ENCODE peak calls at places on chromosomes 12 and 14, in five cellular contexts. Q is endothelial cell, S is HepG2, K is uterus, L is tibial artery. D is an unnamed sample.

GRCh38 chr12:17064834-17065233 is 458.9 kb upstream of the LMO3 start:
- DNase-seq in S (no peak), K (no peak), L (no peak), Q (no peak), D (no peak)

GRCh38 chr14:95713596-95714371 is at the start of gene TCL1A:
- DNase-seq in K (no peak), Q (no peak), L (no peak), S (no peak), D (no peak)

GRCh38 chr12:45939759-45940158 is 50.6 kb downstream of the SCAF11 start:
- DNase-seq in Q (no peak), L (no peak), S (peak), K (no peak), D (no peak)

GRCh38 chr14:69637503-69638030 is 26.2 kb downstream of the SUSD6 start:
- DNase-seq in Q (no peak), L (peak), K (no peak), S (peak), D (no peak)

GRCh38 chr12:106032141-106032925 is 106.4 kb downstream of the NUAK1 start:
- DNase-seq in K (no peak), L (no peak), Q (no peak), S (no peak), D (no peak)

GRCh38 chr14:74858022-74858421 is 17.9 kb downstream of the PROX2 start:
- DNase-seq in Q (no peak), K (no peak), L (no peak), S (no peak), D (no peak)

GRCh38 chr12:54689984-54690383 is 41.8 kb upstream of the DCD start:
- DNase-seq in K (no peak), Q (no peak), L (no peak), S (no peak), D (no peak)

GRCh38 chr12:104615048-104615561 is 158.4 kb downstream of the CHST11 start:
- DNase-seq in S (no peak), K (peak), L (peak), Q (no peak), D (no peak)

GRCh38 chr14:28245216-28245615 is 521.4 kb upstream of the FOXG1 start:
- DNase-seq in S (no peak), Q (no peak), L (no peak), K (no peak), D (no peak)

GRCh38 chr12:124545508-124546418 is 21.6 kb downstream of the NCOR2 start:
- DNase-seq in Q (no peak), K (no peak), S (no peak), L (no peak), D (no peak)

GRCh38 chr12:88723219-88723618 is 142.9 kb upstream of the KITLG start:
- DNase-seq in K (no peak), L (no peak), Q (no peak), S (no peak), D (no peak)

GRCh38 chr14:105221598-105222178 is 26.6 kb upstream of the BTBD6 start:
- DNase-seq in Q (no peak), S (no peak), K (no peak), L (no peak), D (no peak)

GRCh38 chr12:39772708-39773665 is 153.4 kb upstream of the ABCD2 start:
- DNase-seq in L (no peak), S (no peak), Q (no peak), K (no peak), D (no peak)

GRCh38 chr14:35285991-35286564 is 6.1 kb upstream of the PSMA6 start:
- DNase-seq in L (no peak), K (no peak), Q (no peak), S (no peak), D (no peak)

GRCh38 chr12:57899010-57899662 is 42.2 kb upstream of the ATP23 start:
- DNase-seq in K (peak), L (peak), S (no peak), Q (no peak), D (no peak)

GRCh38 chr12:48003226-48004038 is 844 bp downstream of the COL2A1 start:
- DNase-seq in L (no peak), Q (no peak), S (no peak), K (no peak), D (no peak)

GRCh38 chr12:65765436-65765813 is 58.9 kb upstream of the HMGA2 start:
- DNase-seq in S (no peak), L (no peak), K (no peak), Q (no peak), D (no peak)

GRCh38 chr14:98444077-98444476 is 827.9 kb downstream of the BCL11B start:
- DNase-seq in S (no peak), Q (no peak), L (no peak), K (no peak), D (no peak)

GRCh38 chr12:64609543-64610091 is 678 bp upstream of the RASSF3 start:
- DNase-seq in Q (peak), K (no peak), S (no peak), L (no peak), D (no peak)

GRCh38 chr14:89669209-89669608 is 252.2 kb upstream of the FOXN3 start:
- DNase-seq in K (no peak), S (no peak), Q (no peak), L (peak), D (no peak)

GRCh38 chr14:100282766-100283419 is 23.4 kb downstream of the SLC25A29 start:
- DNase-seq in Q (no peak), K (no peak), S (no peak), L (no peak), D (no peak)

DNA sequence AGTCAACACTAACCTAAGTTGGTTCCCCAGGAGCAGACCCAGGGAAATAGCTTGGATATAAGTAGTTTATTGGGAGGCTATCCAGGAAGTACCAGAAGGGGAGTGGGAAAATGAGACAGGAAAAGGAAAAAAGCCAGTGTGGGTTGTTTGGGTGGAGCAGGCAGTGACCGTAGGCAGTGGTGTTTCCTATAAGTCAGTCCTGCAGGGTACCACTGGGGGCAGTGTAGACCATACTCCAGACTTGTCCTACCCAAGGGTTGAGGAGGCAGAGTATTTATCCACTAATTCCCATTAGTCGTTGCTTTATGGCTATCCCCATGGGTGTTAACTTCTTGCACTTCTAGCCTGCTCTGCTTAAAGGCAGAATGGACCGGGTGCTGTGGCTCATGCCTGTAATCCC is 6.4 kb upstream of the CCDC60 start:
- DNase-seq in L (no peak), Q (peak), K (no peak), S (peak), D (no peak)
- TF ChIP-seq CTCF in L (peak), Q (peak), K (peak), S (peak), D (peak)

GRCh38 chr14:102525213-102526143 is 15.9 kb upstream of the ANKRD9 start:
- DNase-seq in S (peak), Q (no peak), L (no peak), K (no peak), D (no peak)
- TF ChIP-seq CTCF in S (no peak), Q (no peak), L (no peak), K (no peak), D (no peak)

DNA sequence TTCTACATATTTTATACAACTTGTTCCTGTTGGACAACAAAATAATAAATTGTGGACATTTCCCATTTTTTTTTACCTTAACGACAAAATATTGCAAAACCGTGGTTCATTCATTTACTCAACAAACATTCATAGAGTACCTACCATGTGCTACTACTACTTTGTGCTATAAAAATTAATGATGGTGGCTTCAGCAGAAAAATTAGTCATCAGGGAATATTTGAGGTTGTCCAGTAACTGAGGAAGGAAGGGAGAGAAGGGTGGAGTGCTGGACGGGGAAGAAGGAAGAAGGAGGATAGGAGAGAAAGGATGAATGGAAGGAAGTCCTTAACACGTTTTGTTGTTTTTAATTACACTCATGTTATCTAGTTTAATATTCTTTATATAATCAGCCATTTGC is 53.7 kb downstream of the PPFIBP1 start:
- DNase-seq in Q (no peak), L (no peak), K (no peak), S (no peak), D (no peak)
- TF ChIP-seq CTCF in Q (no peak), L (no peak), K (no peak), S (no peak), D (no peak)

GRCh38 chr12:101845312-101845711 is 14.6 kb upstream of the GNPTAB start:
- DNase-seq in L (no peak), K (no peak), Q (no peak), S (no peak), D (no peak)

GRCh38 chr12:101850199-101850598 is 19.4 kb upstream of the GNPTAB start:
- DNase-seq in Q (no peak), S (no peak), K (no peak), L (no peak), D (no peak)

GRCh38 chr12:101852998-101853397 is 22.2 kb upstream of the GNPTAB start:
- DNase-seq in Q (no peak), K (no peak), L (no peak), S (no peak), D (no peak)

DNA sequence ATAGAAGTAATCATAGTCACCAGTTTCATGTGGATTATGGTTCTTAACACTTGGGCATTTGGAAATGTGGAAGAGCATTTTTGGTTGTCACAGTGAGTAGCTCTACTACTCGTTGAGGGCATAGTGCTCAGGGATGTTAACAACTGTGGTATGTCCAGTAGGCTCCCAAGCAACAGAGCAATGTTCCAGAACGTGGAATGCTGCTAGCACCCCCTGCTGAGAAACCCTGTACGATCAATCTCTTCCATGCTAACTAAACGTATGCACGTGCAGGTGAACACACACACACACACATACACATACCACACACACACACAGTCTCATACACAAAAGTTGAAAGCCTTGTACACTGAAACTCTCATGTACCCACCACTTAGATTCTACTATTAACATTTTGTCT is 16.6 kb upstream of the GNPTAB start:
- DNase-seq in L (no peak), K (no peak), Q (no peak), S (no peak), D (no peak)
- TF ChIP-seq CTCF in L (no peak), K (no peak), Q (no peak), S (peak), D (no peak)

GRCh38 chr12:56374726-56375597 is 12.3 kb upstream of the APOF start:
- DNase-seq in L (no peak), S (peak), Q (no peak), K (no peak), D (no peak)

GRCh38 chr12:56375598-56376434 is 13.2 kb upstream of the APOF start:
- DNase-seq in L (no peak), K (no peak), S (no peak), Q (no peak), D (no peak)

GRCh38 chr12:56373515-56373914 is 10.9 kb upstream of the APOF start:
- DNase-seq in K (no peak), Q (no peak), L (no peak), S (no peak), D (no peak)

GRCh38 chr12:56377310-56377988 is 14.8 kb upstream of the APOF start:
- DNase-seq in Q (no peak), S (no peak), K (no peak), L (no peak), D (no peak)

GRCh38 chr12:56377989-56378316 is 15.3 kb upstream of the APOF start:
- DNase-seq in Q (no peak), S (no peak), K (no peak), L (no peak), D (no peak)
- TF ChIP-seq CTCF in Q (no peak), S (no peak), K (no peak), L (no peak), D (no peak)

DNA sequence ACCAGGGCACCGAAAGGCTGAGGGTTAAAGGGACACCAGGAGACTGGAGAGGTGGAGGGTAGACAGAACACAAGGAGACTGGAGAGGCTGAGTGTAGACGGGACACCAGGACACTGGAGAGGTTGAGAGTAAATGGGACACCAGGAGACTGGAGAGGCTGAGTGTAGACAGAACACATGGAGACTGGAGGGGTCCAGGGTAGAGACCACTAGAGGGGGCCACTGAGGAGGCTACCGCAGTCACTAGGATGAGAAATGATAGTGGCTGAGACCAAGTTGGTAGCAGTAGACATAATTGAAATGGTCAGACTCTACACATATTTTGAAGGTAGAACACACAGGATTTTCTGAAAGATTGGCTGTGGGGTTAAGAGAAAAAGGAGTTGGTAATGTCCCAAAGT is 68.2 kb downstream of the PAH start:
- DNase-seq in L (no peak), K (no peak), Q (no peak), S (no peak), D (no peak)
- TF ChIP-seq CTCF in L (no peak), K (no peak), Q (no peak), S (peak), D (no peak)

DNA sequence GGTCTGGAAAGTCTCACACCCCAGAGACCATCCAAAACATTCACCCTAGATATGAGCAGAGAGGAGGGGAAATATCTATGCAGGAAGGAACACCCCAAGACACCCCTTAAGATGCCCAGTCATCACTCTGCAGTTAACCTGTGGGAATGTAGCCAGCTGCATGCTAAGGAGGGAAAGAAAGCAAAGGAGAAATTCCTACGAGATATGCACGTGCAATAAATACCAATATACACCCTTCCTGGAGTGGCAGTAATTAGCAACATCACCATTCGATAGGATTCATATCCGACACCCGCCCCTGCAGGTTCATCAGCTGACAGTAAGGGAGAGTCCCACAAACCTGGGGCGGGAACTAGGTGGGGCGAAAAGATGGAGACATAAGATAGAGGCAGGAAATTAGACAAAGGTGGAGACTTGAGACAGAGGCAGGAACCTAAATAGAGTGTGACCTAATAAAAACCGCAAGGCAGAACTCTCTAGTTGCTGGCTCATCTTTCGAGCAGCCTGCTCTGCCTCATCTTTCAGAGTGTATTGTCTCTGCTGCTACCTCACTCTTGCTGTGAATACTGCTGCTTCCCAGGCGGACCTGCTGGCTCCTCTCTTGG is 51.5 kb downstream of the PLEKHG3 start:
- DNase-seq in L (no peak), K (no peak), Q (no peak), S (no peak), D (no peak)
- TF ChIP-seq CTCF in L (no peak), K (no peak), Q (no peak), S (no peak), D (no peak)

D was measured in progenitor cell of endocrine pancreas.